ENCODE peak calls at places on chromosomes 6 and 20, in six cellular contexts. Q is mucosa of descending colon, T is GM12865, C is cardiac fibroblast, J is epithelial cell of esophagus, E is adrenal gland. I is an unnamed sample.

GRCh38 chr20:2118783-2119182 is 17.2 kb downstream of the STK35 start:
- DNase-seq in C (no peak), Q (no peak), T (peak; percentile 34), E (no peak), J (peak; percentile 83), I (no peak)

GRCh38 chr20:17498181-17498580 is 33.0 kb downstream of the BFSP1 start:
- DNase-seq in E (no peak), C (no peak), T (no peak), J (peak; percentile 67), Q (no peak), I (no peak)

GRCh38 chr20:5095931-5096330 is 23.8 kb downstream of the PCNA start:
- DNase-seq in E (peak; percentile 36), J (no peak), Q (no peak), C (no peak), T (no peak), I (no peak)

GRCh38 chr20:41655966-41656685 is 37.9 kb upstream of the CHD6 start:
- DNase-seq in T (no peak), C (no peak), Q (no peak), J (no peak), E (no peak), I (no peak)

GRCh38 chr20:6008254-6008653 is 45.6 kb downstream of the LRRN4 start:
- DNase-seq in T (no peak), E (peak; percentile 88), J (peak; percentile 98), C (peak; percentile 97), Q (no peak), I (no peak)

GRCh38 chr20:58515240-58516212 is at the start of gene APCDD1L:
- DNase-seq in T (no peak), E (no peak), J (peak; percentile 80), Q (no peak), C (peak; percentile 19), I (no peak)

GRCh38 chr6:99822741-99823512 is 171.1 kb downstream of the MCHR2 start:
- DNase-seq in J (peak; percentile 85), C (peak; percentile 50), Q (no peak), T (peak; percentile 57), E (no peak), I (peak; percentile 60)

GRCh38 chr6:108874470-108875160 is 26.4 kb downstream of the ARMC2 start:
- DNase-seq in J (no peak), C (peak; percentile 76), E (peak; percentile 78), T (peak; percentile 79), Q (no peak), I (peak; percentile 71)

GRCh38 chr20:208937-209566 is 18.0 kb upstream of the DEFB129 start:
- DNase-seq in T (peak; percentile 58), Q (no peak), C (peak; percentile 83), E (no peak), J (peak; percentile 80), I (peak; percentile 40)

GRCh38 chr6:136780972-136781371 is 11.3 kb downstream of the MAP3K5 start:
- DNase-seq in Q (no peak), T (no peak), J (no peak), E (no peak), C (no peak), I (no peak)

GRCh38 chr6:38503032-38503784 is 136.5 kb downstream of the BTBD9 start:
- DNase-seq in Q (no peak), C (no peak), E (no peak), T (no peak), J (no peak), I (no peak)

GRCh38 chr6:164753517-164753916 is 555.9 kb downstream of the C6orf118 start:
- DNase-seq in T (no peak), C (peak; percentile 2), J (peak; percentile 36), Q (no peak), E (no peak), I (no peak)

GRCh38 chr20:55676097-55676496 is 329.2 kb downstream of the CBLN4 start:
- DNase-seq in C (no peak), J (no peak), Q (no peak), E (no peak), T (no peak), I (no peak)

GRCh38 chr20:64225828-64226598 is 29.5 kb upstream of the PCMTD2 start:
- DNase-seq in Q (no peak), T (no peak), E (no peak), J (no peak), C (no peak), I (no peak)

GRCh38 chr6:132690678-132691077 is 23.2 kb downstream of the VNN1 start:
- DNase-seq in Q (no peak), T (no peak), J (no peak), E (no peak), C (no peak), I (no peak)

GRCh38 chr20:38060536-38060935 is 27.0 kb downstream of the RPRD1B start:
- DNase-seq in E (no peak), J (no peak), T (no peak), Q (no peak), C (peak; percentile 38), I (no peak)

GRCh38 chr6:35400901-35401311 is 51.2 kb upstream of the FANCE start:
- DNase-seq in E (no peak), Q (peak; percentile 57), C (no peak), T (no peak), J (peak; percentile 100), I (no peak)

GRCh38 chr6:30830438-30830837 is 53.9 kb upstream of the DDR1 start:
- DNase-seq in T (no peak), Q (peak; percentile 19), C (no peak), J (no peak), E (no peak), I (no peak)

GRCh38 chr6:30829016-30829415 is 55.3 kb upstream of the DDR1 start:
- DNase-seq in C (no peak), E (no peak), J (no peak), Q (no peak), T (no peak), I (no peak)

GRCh38 chr6:30828027-30828962 is 56.0 kb upstream of the DDR1 start:
- DNase-seq in C (peak; percentile 95), T (peak; percentile 73), J (peak; percentile 92), Q (peak; percentile 85), E (peak; percentile 97), I (peak; percentile 69)

GRCh38 chr6:30826961-30827342 is 57.4 kb upstream of the DDR1 start:
- DNase-seq in Q (peak; percentile 77), C (no peak), J (peak; percentile 86), T (no peak), E (no peak), I (no peak)

DNA sequence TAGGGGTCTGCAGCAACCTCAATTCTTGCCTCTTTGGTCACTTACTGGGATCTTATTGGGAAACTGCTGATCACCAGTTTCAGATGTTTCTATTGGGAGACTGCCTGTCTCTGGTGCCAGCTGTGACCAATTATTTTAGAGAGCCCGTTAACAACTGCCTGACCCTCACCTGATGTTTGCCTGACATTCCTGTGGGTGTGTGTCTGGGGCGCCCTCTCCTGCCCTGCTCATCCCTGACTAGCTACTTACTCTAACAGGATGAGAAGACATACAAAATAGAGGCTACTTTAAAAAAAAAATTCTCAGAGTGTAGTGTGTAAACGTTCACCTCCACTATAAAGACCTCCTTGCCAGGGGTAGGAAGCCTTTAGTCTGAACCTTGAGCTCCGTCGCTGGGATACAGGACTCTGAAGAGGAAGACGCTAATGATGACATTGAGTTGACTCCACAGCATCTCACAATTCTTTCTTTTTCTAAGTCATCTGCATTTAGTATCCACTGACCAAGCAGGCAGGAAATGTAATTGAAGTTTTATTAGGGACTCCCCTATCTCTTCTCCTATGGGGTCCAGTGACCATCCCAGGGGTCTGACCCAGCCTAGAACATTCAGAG is 54.6 kb upstream of the DDR1 start:
- DNase-seq in T (no peak), J (no peak), E (no peak), C (no peak), Q (no peak), I (no peak)
- TF ChIP-seq CTCF in T (no peak), J (no peak), E (no peak), C (no peak), Q (no peak), I (no peak)

GRCh38 chr6:2697291-2697690 is 53.4 kb downstream of the MYLK4 start:
- DNase-seq in E (no peak), Q (no peak), T (no peak), J (no peak), C (no peak), I (no peak)
- TF ChIP-seq CTCF in E (no peak), Q (no peak), T (no peak), J (no peak), C (no peak), I (no peak)

DNA sequence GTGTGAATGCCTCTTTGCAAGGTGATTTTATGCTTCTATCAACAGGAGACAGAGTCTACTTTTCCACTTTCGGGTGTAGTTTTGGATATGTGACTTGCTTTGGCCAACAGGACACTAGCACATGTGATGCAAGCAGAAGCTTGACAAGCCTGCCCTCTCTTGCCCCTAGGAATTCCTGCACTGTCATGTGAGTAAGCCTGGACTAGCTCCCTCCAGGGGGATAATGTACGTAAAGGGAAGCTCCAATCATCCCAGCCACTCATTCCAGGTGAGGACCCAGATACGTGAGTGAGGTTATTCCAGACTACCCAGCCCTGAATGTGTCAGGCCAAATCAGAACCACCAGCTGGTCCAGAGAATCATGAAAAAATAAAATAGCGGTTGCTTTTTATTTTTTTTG is 33.3 kb downstream of the BEND3 start:
- DNase-seq in E (no peak), J (peak; percentile 74), T (no peak), C (peak; percentile 18), Q (no peak), I (no peak)
- TF ChIP-seq CTCF in E (no peak), J (peak; percentile 9), T (no peak), C (no peak), Q (no peak), I (no peak)

GRCh38 chr6:24522821-24523175 is 28.0 kb downstream of the ALDH5A1 start:
- DNase-seq in C (no peak), E (no peak), J (no peak), T (no peak), Q (no peak), I (no peak)

GRCh38 chr6:24524329-24524728 is 29.6 kb downstream of the ALDH5A1 start:
- DNase-seq in E (no peak), Q (no peak), J (no peak), T (no peak), C (no peak), I (no peak)

GRCh38 chr6:24520929-24521546 is 26.3 kb downstream of the ALDH5A1 start:
- DNase-seq in Q (no peak), T (peak; percentile 61), C (peak; percentile 38), E (peak; percentile 69), J (peak; percentile 51), I (peak; percentile 52)

GRCh38 chr6:24522090-24522820 is 27.5 kb downstream of the ALDH5A1 start:
- DNase-seq in Q (no peak), J (peak; percentile 6), T (peak; percentile 78), E (no peak), C (peak; percentile 22), I (peak; percentile 66)

DNA sequence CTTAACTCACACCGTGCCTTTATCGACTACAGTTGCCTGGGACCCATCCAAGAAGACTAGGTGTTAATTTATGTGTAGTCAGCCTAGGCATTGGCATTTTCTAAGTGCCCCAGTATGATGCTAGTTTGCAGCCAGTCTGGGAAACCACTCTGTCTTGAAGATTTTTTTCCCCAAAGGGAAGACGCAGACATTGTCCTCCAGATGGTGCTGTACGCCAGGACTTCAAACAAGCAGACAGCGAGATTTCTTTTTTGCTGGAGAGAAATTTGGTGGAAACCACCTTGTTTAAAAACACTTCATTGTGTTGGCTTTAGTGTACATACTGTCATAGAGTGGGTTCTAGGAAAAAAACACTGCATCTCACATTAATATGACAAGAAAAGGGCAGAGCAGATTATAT is 30.0 kb downstream of the ALDH5A1 start:
- DNase-seq in T (peak; percentile 76), J (peak; percentile 65), C (peak; percentile 67), E (no peak), Q (no peak), I (peak; percentile 50)
- TF ChIP-seq CTCF in T (peak; percentile 59), J (peak; percentile 77), C (peak; percentile 48), E (no peak), Q (no peak), I (peak; percentile 45)

GRCh38 chr6:170292778-170293164 is 1.9 kb upstream of the DLL1 start:
- DNase-seq in J (peak; percentile 52), T (no peak), E (no peak), C (no peak), Q (no peak), I (peak; percentile 50)
- TF ChIP-seq CTCF in J (peak; percentile 46), T (no peak), E (peak; percentile 14), C (peak; percentile 2), Q (no peak), I (no peak)